ENCODE peak calls at places on chromosomes 7 and 10, in five cellular contexts. K, T, Y, G and D are unnamed samples. For H3K36me3, the result is how much of the 10 kb centered on the place peaks cover.

GRCh38 chr10:51389415-51390342 is 309.7 kb downstream of the CSTF2T start:
- DNase-seq in G (peak), Y (no peak), K (peak), T (no peak), D (peak)

GRCh38 chr7:23357190-23358093 is 58.3 kb downstream of the MALSU1 start:
- DNase-seq in Y (peak), T (no peak), K (peak), G (no peak), D (peak)

GRCh38 chr7:50619684-50620083 is 54.5 kb upstream of the DDC start:
- DNase-seq in G (no peak), Y (no peak), K (no peak), T (no peak), D (no peak)

GRCh38 chr10:104642311-104643022 is 1.4 kb downstream of the SORCS3 start:
- DNase-seq in K (no peak), G (no peak), T (no peak), Y (no peak), D (peak)

GRCh38 chr7:81725496-81726117 is 44.2 kb downstream of the HGF start:
- DNase-seq in K (no peak), T (no peak), Y (no peak), G (no peak), D (no peak)

GRCh38 chr7:7479275-7479674 is 56.4 kb downstream of the COL28A1 start:
- DNase-seq in Y (no peak), K (no peak), G (no peak), T (no peak), D (no peak)

GRCh38 chr7:1727079-1727478 is 57.0 kb downstream of the ELFN1 start:
- DNase-seq in T (no peak), K (no peak), Y (no peak), G (no peak), D (no peak)

GRCh38 chr7:116227678-116228239 is 17.4 kb downstream of the TES start:
- DNase-seq in Y (no peak), T (no peak), K (peak), G (no peak), D (no peak)

GRCh38 chr10:57983226-57983870 is 284.3 kb downstream of the IPMK start:
- DNase-seq in Y (no peak), K (no peak), T (no peak), G (no peak), D (no peak)

GRCh38 chr10:86202226-86202625 is 164.4 kb downstream of the GRID1 start:
- DNase-seq in G (no peak), T (no peak), K (no peak), Y (no peak), D (no peak)

GRCh38 chr10:29643785-29644501 is 9.2 kb upstream of the SVIL start:
- DNase-seq in Y (no peak), K (no peak), G (peak), T (peak), D (no peak)

GRCh38 chr10:71213127-71213616 is 802 bp downstream of the UNC5B start:
- DNase-seq in Y (peak), T (peak), K (peak), G (peak), D (peak)

GRCh38 chr10:107686095-107686494 is 521.6 kb upstream of the SORCS1 start:
- DNase-seq in G (no peak), K (no peak), T (peak), Y (no peak), D (no peak)

GRCh38 chr7:428387-428786 is 91.3 kb downstream of the PDGFA start:
- DNase-seq in T (no peak), G (no peak), K (no peak), Y (no peak), D (no peak)

GRCh38 chr10:108454224-108454623 is 1289.7 kb upstream of the SORCS1 start:
- DNase-seq in T (no peak), K (no peak), Y (no peak), G (no peak), D (no peak)

GRCh38 chr10:13448216-13448615 is 80.6 kb downstream of the BEND7 start:
- DNase-seq in G (no peak), Y (no peak), T (no peak), K (no peak), D (no peak)

GRCh38 chr7:13262929-13263530 is 575.6 kb downstream of the ARL4A start:
- DNase-seq in G (no peak), T (no peak), Y (peak), K (peak), D (peak)

GRCh38 chr7:154906201-154906600 is 96.7 kb downstream of the PAXIP1 start:
- DNase-seq in T (no peak), Y (no peak), G (no peak), K (no peak), D (no peak)

GRCh38 chr10:77168861-77169260 is 468.7 kb downstream of the KCNMA1 start:
- DNase-seq in K (no peak), Y (no peak), G (no peak), T (no peak), D (no peak)

GRCh38 chr7:127791790-127792189 is 139.8 kb downstream of the SND1 start:
- DNase-seq in G (no peak), T (no peak), Y (no peak), K (no peak), D (no peak)

GRCh38 chr10:102313221-102313896 is 68.0 kb downstream of the GBF1 start:
- DNase-seq in Y (no peak), T (no peak), G (no peak), K (no peak), D (no peak)

GRCh38 chr10:12418000-12418399 is 68.7 kb downstream of the CAMK1D start:
- DNase-seq in Y (no peak), K (no peak), G (peak), T (peak), D (no peak)

GRCh38 chr10:70162892-70163201 is 7.5 kb downstream of the SAR1A start:
- DNase-seq in G (no peak), T (no peak), K (no peak), Y (peak), D (peak)

GRCh38 chr10:46517541-46517940 is 38.9 kb downstream of the GPRIN2 start:
- DNase-seq in T (no peak), K (no peak), Y (no peak), G (no peak), D (no peak)

GRCh38 chr7:7330997-7331396 is 148.7 kb downstream of the C1GALT1 start:
- DNase-seq in T (no peak), G (no peak), K (no peak), Y (no peak), D (no peak)

GRCh38 chr7:156139633-156140032 is 327.4 kb upstream of the SHH start:
- DNase-seq in G (no peak), Y (no peak), T (no peak), K (no peak), D (no peak)

GRCh38 chr7:156143158-156143557 is 330.9 kb upstream of the SHH start:
- DNase-seq in K (no peak), G (no peak), Y (no peak), T (no peak), D (no peak)

GRCh38 chr7:156140447-156140846 is 328.2 kb upstream of the SHH start:
- DNase-seq in Y (no peak), T (no peak), K (no peak), G (no peak), D (no peak)

GRCh38 chr7:156140896-156141295 is 328.6 kb upstream of the SHH start:
- DNase-seq in G (no peak), Y (no peak), K (no peak), T (no peak), D (no peak)

DNA sequence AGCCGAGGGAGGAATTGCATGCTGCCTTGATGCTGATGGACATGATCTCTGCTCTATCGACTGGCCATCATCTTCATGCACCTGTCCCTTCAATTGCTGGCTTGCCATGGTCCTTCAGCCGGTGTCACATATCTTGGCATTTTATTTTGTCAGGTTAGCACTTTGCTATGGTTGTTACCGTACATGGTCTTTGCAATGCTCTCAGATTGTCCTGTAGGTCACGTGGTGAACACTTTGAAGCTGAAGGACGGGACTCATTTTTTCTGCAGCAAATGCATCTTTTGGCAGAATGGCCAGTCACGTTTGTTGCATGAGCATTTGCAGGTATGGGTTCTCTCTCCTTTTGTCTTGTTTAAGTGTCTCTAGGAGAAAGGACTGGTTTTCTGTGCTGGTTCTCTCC is 326.8 kb upstream of the SHH start:
- DNase-seq in K (no peak), G (no peak), Y (no peak), T (no peak), D (no peak)
- H3K27ac ChIP-seq in K (no peak), G (no peak), Y (no peak), T (no peak), D (no peak)

GRCh38 chr7:54159088-54159487 is 383.1 kb upstream of the VSTM2A start:
- DNase-seq in K (no peak), Y (no peak), T (no peak), G (no peak), D (no peak)

GRCh38 chr7:54153462-54153861 is 388.7 kb upstream of the VSTM2A start:
- DNase-seq in T (no peak), G (no peak), Y (no peak), K (no peak), D (no peak)
- H3K36me3 ChIP-seq in T (under half), G (under half), Y (under half), K (under half), D (under half)

GRCh38 chr10:43404675-43405221 is 4.2 kb downstream of the HNRNPF start:
- DNase-seq in K (no peak), T (no peak), Y (peak), G (no peak), D (no peak)
- H3K27ac ChIP-seq in K (no peak), T (no peak), Y (peak), G (no peak), D (peak)

GRCh38 chr7:5218564-5219360 is 28.7 kb downstream of the WIPI2 start:
- DNase-seq in K (peak), Y (no peak), G (no peak), T (peak), D (no peak)

GRCh38 chr7:5223646-5224340 is 33.8 kb downstream of the WIPI2 start:
- DNase-seq in T (peak), Y (no peak), K (no peak), G (no peak), D (no peak)

GRCh38 chr7:5226921-5227785 is 37.1 kb downstream of the WIPI2 start:
- DNase-seq in Y (no peak), K (no peak), G (peak), T (no peak), D (no peak)

GRCh38 chr7:5225616-5226290 is 35.7 kb downstream of the WIPI2 start:
- DNase-seq in G (no peak), Y (no peak), T (peak), K (no peak), D (no peak)

DNA sequence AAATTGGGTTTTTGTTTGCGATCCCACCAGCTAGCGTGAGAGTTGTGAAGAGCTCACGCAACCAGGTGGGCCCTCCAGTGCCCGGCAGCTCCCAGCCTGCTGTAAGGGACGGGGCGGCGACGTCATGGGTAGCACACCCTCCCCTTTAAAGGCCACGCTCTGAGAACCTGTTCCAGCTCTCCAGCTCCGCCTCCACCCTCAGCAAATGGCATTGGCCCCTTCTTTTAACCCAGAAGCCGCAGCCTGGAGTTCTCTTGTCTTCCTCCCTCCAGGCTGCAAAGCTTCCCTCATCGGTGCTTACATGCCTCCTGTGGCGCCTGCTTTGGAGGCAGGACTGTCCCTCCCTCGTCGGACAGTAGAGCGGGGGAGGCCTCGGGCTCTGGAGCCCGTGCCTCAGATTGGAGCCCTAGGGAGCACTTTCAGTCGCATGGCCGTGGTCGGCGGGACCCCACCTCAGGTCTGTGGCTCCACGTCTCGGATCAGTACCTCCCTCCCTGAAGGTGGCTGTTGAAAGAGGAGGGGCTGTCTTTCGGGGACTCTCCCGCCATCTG is 32.9 kb downstream of the WIPI2 start:
- DNase-seq in G (no peak), K (no peak), T (peak), Y (no peak), D (no peak)
- H3K36me3 ChIP-seq in G (under half), K (half or more), T (half or more), Y (half or more), D (under half)

GRCh38 chr10:124012583-124012982 is 80.8 kb downstream of the CHST15 start:
- DNase-seq in T (no peak), K (no peak), G (no peak), Y (no peak), D (no peak)
- H3K27ac ChIP-seq in T (no peak), K (no peak), G (no peak), Y (no peak), D (no peak)

DNA sequence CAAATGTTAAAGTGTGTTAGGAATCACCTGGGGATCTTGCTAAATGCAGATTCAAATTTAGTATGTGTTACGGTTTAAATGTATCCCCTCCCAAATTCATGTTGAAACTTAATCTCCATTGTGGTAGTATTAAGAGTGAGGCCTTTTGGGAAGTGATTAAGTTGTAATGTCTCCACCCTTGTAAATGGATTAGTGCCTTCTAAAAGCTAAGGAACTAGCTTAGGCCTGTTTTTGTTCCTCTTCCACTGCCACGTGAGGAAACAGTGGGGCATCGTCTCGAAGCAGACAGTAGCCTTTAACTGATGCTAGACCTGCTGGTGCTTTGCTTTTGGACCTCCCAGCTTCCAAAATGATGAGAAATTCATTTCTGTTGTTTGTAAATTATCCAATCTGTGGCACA is 52.3 kb upstream of the SEMA3D start:
- DNase-seq in K (no peak), Y (no peak), T (no peak), G (no peak), D (no peak)
- H3K36me3 ChIP-seq in K (under half), Y (under half), T (under half), G (under half), D (under half)